ENCODE peak calls at places on chromosomes 7 and 10, in ten cellular contexts. R, A, Q, W, J, G, V, N, I and C are unnamed samples.

GRCh38 chr10:117550599-117551321 is 8.2 kb downstream of the EMX2 start:
- DNase-seq in A (no peak), J (no peak), R (no peak), N (no peak), V (no peak), G (no peak), I (no peak), Q (no peak), W (no peak), C (no peak)

GRCh38 chr10:95660283-95660682 is 3.8 kb upstream of the ALDH18A1 start:
- DNase-seq in W (peak), G (peak), V (no peak), A (no peak), R (no peak), N (no peak), Q (no peak), I (no peak), J (no peak), C (no peak)

GRCh38 chr7:151472644-151473380 is 32.9 kb upstream of the CRYGN start:
- DNase-seq in W (peak), N (peak), G (no peak), Q (no peak), V (no peak), I (no peak), R (no peak), J (no peak), A (no peak), C (no peak)

GRCh38 chr10:6386346-6386745 is 183.6 kb downstream of the PFKFB3 start:
- DNase-seq in A (no peak), V (no peak), J (no peak), G (no peak), W (no peak), I (no peak), Q (no peak), R (no peak), N (no peak), C (no peak)

GRCh38 chr10:121418126-121418777 is 180.0 kb downstream of the FGFR2 start:
- DNase-seq in A (no peak), R (no peak), W (peak), G (no peak), I (no peak), N (no peak), J (no peak), V (no peak), Q (no peak), C (no peak)

GRCh38 chr10:43196981-43197833 is 59.0 kb downstream of the CSGALNACT2 start:
- DNase-seq in I (no peak), W (no peak), Q (peak), N (no peak), V (no peak), A (peak), J (no peak), R (no peak), G (no peak), C (peak)

GRCh38 chr7:140176271-140176701 is 497 bp downstream of the KDM7A start:
- DNase-seq in V (peak), G (no peak), W (peak), R (no peak), A (peak), Q (no peak), J (no peak), I (peak), N (no peak), C (peak)

GRCh38 chr10:68428396-68428795 is 21.3 kb upstream of the RUFY2 start:
- DNase-seq in V (no peak), A (no peak), Q (no peak), R (no peak), I (no peak), N (no peak), W (no peak), J (no peak), G (no peak), C (no peak)

GRCh38 chr7:91181949-91182348 is 82.3 kb upstream of the FZD1 start:
- DNase-seq in R (no peak), I (no peak), J (no peak), A (no peak), G (peak), W (no peak), N (no peak), Q (no peak), V (no peak), C (no peak)

GRCh38 chr7:65239707-65240352 is 133.8 kb upstream of the ZNF92 start:
- DNase-seq in N (no peak), Q (peak), R (peak), V (peak), J (no peak), A (no peak), I (peak), W (peak), G (no peak), C (no peak)

GRCh38 chr7:6487184-6487545 is 39.4 kb upstream of the DAGLB start:
- DNase-seq in G (no peak), J (no peak), A (no peak), R (no peak), I (no peak), W (no peak), V (no peak), Q (no peak), N (no peak), C (no peak)

GRCh38 chr10:6396652-6397051 is 183.4 kb downstream of the PRKCQ start:
- DNase-seq in I (no peak), N (no peak), J (no peak), G (peak), R (no peak), W (peak), A (no peak), Q (no peak), V (no peak), C (no peak)

GRCh38 chr7:45682836-45683555 is 108.8 kb downstream of the ADCY1 start:
- DNase-seq in A (no peak), I (no peak), W (peak), G (peak), V (no peak), R (peak), N (no peak), J (peak), Q (no peak), C (no peak)

GRCh38 chr10:60182691-60183090 is 207.0 kb downstream of the ANK3 start:
- DNase-seq in V (no peak), W (peak), J (no peak), N (no peak), I (no peak), A (no peak), G (peak), Q (no peak), R (no peak), C (no peak)

GRCh38 chr10:34768972-34769330 is 46.1 kb downstream of the PARD3 start:
- DNase-seq in N (no peak), I (no peak), W (no peak), R (no peak), A (no peak), G (no peak), J (no peak), Q (no peak), V (no peak), C (no peak)

GRCh38 chr7:40760997-40761396 is 626.2 kb downstream of the SUGCT start:
- DNase-seq in R (no peak), W (no peak), N (no peak), A (no peak), J (no peak), I (no peak), G (no peak), Q (no peak), V (no peak), C (no peak)

GRCh38 chr7:101816499-101817030 is 861 bp upstream of the CUX1 start:
- DNase-seq in G (no peak), N (peak), J (peak), R (peak), A (peak), I (peak), W (peak), V (peak), Q (no peak), C (peak)

GRCh38 chr10:11201911-11202310 is 184.2 kb downstream of the CELF2 start:
- DNase-seq in G (no peak), R (no peak), I (no peak), J (no peak), V (no peak), N (no peak), A (no peak), W (no peak), Q (no peak), C (no peak)

GRCh38 chr7:22016547-22016946 is 70.8 kb upstream of the CDCA7L start:
- DNase-seq in W (no peak), G (no peak), R (no peak), I (peak), V (no peak), A (no peak), J (no peak), N (peak), Q (no peak), C (no peak)

GRCh38 chr10:11115337-11115736 is 97.7 kb downstream of the CELF2 start:
- DNase-seq in V (no peak), I (no peak), J (no peak), Q (no peak), A (no peak), W (no peak), G (no peak), R (no peak), N (no peak), C (no peak)

GRCh38 chr7:81627565-81628287 is 142.1 kb downstream of the HGF start:
- DNase-seq in N (no peak), Q (no peak), G (peak), R (no peak), J (no peak), V (no peak), A (no peak), I (no peak), W (peak), C (no peak)

GRCh38 chr10:42985436-42986316 is 91.2 kb upstream of the RET start:
- DNase-seq in V (no peak), G (no peak), J (peak), W (no peak), Q (no peak), R (peak), A (no peak), N (no peak), I (peak), C (no peak)

GRCh38 chr7:151172273-151173141 is 5.0 kb upstream of the GBX1 start:
- DNase-seq in G (peak), R (peak), N (peak), W (peak), V (peak), I (peak), Q (peak), J (peak), A (peak), C (peak)

GRCh38 chr7:39624935-39625694 is 1.7 kb downstream of the RALA start:
- DNase-seq in I (no peak), V (no peak), N (no peak), J (no peak), R (no peak), A (no peak), G (peak), Q (no peak), W (peak), C (no peak)

GRCh38 chr7:39622609-39623311 is 612 bp upstream of the RALA start:
- DNase-seq in J (no peak), R (no peak), Q (no peak), V (no peak), N (no peak), A (no peak), I (no peak), W (no peak), G (no peak), C (no peak)

GRCh38 chr7:39623312-39624201 is at the start of gene RALA:
- DNase-seq in R (peak), G (peak), Q (peak), J (peak), W (peak), I (peak), A (peak), V (peak), N (peak), C (peak)

GRCh38 chr7:39621784-39622411 is 1.5 kb upstream of the RALA start:
- DNase-seq in N (peak), R (no peak), V (no peak), A (peak), J (no peak), W (no peak), Q (no peak), I (no peak), G (peak), C (peak)

GRCh38 chr7:39624202-39624807 is 933 bp downstream of the RALA start:
- DNase-seq in A (peak), N (peak), I (no peak), R (peak), V (no peak), W (no peak), G (peak), J (no peak), Q (no peak), C (peak)
- TF ChIP-seq CTCF in A (no peak), N (no peak), I (no peak), R (no peak), V (no peak), W (no peak), G (no peak), J (no peak), Q (no peak), C (no peak)

GRCh38 chr10:123134915-123135414 is 805 bp upstream of the HMX3 start:
- DNase-seq in A (peak), W (no peak), N (no peak), Q (no peak), I (no peak), G (no peak), R (no peak), V (no peak), J (no peak), C (peak)
- TF ChIP-seq CTCF in A (no peak), W (no peak), N (no peak), Q (no peak), I (no peak), G (no peak), R (no peak), V (no peak), J (no peak), C (no peak)

DNA sequence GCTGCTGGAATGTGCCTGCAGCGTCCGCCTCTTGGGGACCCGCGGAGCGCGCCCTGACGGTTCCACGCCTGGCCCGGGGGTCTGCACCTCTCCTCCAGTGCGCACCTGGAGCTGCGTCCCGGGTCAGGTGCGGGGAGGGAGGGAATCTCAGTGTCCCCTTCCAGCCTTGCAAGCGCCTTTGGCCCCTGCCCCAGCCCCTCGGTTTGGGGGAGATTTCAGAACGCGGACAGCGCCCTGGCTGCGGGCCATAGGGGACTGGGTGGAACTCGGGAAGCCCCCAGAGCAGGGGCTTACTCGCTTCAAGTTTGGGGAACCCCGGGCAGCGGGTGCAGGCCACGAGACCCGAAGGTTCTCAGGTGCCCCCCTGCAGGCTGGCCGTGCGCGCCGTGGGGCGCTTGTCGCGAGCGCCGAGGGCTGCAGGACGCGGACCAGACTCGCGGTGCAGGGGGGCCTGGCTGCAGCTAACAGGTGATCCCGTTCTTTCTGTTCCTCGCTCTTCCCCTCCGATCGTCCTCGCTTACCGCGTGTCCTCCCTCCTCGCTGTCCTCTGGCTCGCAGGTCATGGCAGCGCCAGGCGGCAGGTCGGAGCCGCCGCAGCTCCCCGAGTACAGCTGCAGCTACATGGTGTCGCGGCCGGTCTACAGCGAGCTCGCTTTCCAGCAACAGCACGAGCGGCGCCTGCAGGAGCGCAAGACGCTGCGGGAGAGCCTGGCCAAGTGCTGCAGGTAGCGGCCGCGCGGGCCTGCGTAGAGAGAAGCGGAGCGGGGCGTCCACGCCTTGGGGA is 645 bp downstream of the SLC26A4 start:
- DNase-seq in N (peak), W (peak), I (peak), Q (peak), A (peak), R (peak), J (no peak), V (peak), G (peak), C (peak)
- TF ChIP-seq CTCF in N (peak), W (peak), I (no peak), Q (peak), A (peak), R (no peak), J (no peak), V (no peak), G (peak), C (peak)

GRCh38 chr10:79390551-79391229 is 43.4 kb downstream of the PPIF start:
- DNase-seq in G (no peak), A (peak), V (peak), R (peak), J (peak), Q (peak), I (no peak), N (peak), W (peak), C (peak)
- TF ChIP-seq CTCF in G (no peak), A (peak), V (no peak), R (no peak), J (peak), Q (no peak), I (no peak), N (peak), W (peak), C (peak)

GRCh38 chr7:100163871-100164270 is 4.5 kb downstream of the GAL3ST4 start:
- DNase-seq in J (no peak), W (no peak), Q (no peak), A (no peak), V (no peak), I (no peak), N (no peak), G (no peak), R (no peak), C (no peak)

GRCh38 chr7:100167912-100168323 is 499 bp downstream of the GAL3ST4 start:
- DNase-seq in J (no peak), I (no peak), R (peak), N (no peak), G (peak), A (peak), W (peak), Q (peak), V (no peak), C (peak)

GRCh38 chr7:100166966-100167911 is 1.2 kb downstream of the GAL3ST4 start:
- DNase-seq in W (no peak), J (no peak), A (peak), G (no peak), R (no peak), V (no peak), N (no peak), Q (no peak), I (no peak), C (peak)

GRCh38 chr7:100169147-100169850 is 882 bp upstream of the GAL3ST4 start:
- DNase-seq in V (no peak), W (no peak), Q (no peak), I (no peak), J (no peak), G (no peak), A (peak), N (no peak), R (no peak), C (peak)

GRCh38 chr7:100166317-100166940 is 2.0 kb downstream of the GAL3ST4 start:
- DNase-seq in W (no peak), G (no peak), A (peak), J (no peak), N (no peak), R (no peak), V (no peak), I (no peak), Q (no peak), C (peak)
- TF ChIP-seq CTCF in W (no peak), G (no peak), A (no peak), J (no peak), N (no peak), R (no peak), V (no peak), I (no peak), Q (no peak), C (no peak)

GRCh38 chr10:61869772-61870520 is 31.6 kb upstream of the ARID5B start:
- DNase-seq in W (peak), I (no peak), A (no peak), N (no peak), Q (no peak), J (no peak), V (no peak), G (peak), R (no peak), C (no peak)
- TF ChIP-seq CTCF in W (no peak), I (no peak), A (no peak), N (no peak), Q (no peak), J (no peak), V (no peak), G (no peak), R (no peak), C (no peak)